ENCODE peak calls at places on chromosomes 2 and 18, in ten cellular contexts. One of them, this sample, is unnamed.
A peak's percentile ranks its signal among the peaks of the same experiment; 100 is the strongest.

GRCh38 chr2:47697000-47697601 is 85.8 kb upstream of the MSH6 start:
- DNase-seq in smooth muscle cell of the brain vasculature: no peak
- DNase-seq in GM12865: peak; percentile 82
- DNase-seq in midbrain: no peak
- DNase-seq in CD8-positive, alpha-beta T cell: no peak
- DNase-seq in NCI-H2029 treated with DMSO at 0.1 percent for 48 hours: no peak
- DNase-seq in NCI-H1092: no peak
- DNase-seq in HCEC 1CT: no peak
- DNase-seq in SJSA1: no peak
- DNase-seq in AG04450: no peak
- DNase-seq in this sample: no peak

GRCh38 chr2:239304533-239305221 is 96.1 kb downstream of the HDAC4 start:
- DNase-seq in smooth muscle cell of the brain vasculature: no peak
- DNase-seq in GM12865: no peak
- DNase-seq in midbrain: no peak
- DNase-seq in CD8-positive, alpha-beta T cell: no peak
- DNase-seq in NCI-H2029 treated with DMSO at 0.1 percent for 48 hours: no peak
- DNase-seq in NCI-H1092: no peak
- DNase-seq in HCEC 1CT: no peak
- DNase-seq in SJSA1: no peak
- DNase-seq in AG04450: no peak
- DNase-seq in this sample: no peak

GRCh38 chr18:13374468-13375301 is 156.1 kb downstream of the LDLRAD4 start:
- DNase-seq in smooth muscle cell of the brain vasculature: no peak
- DNase-seq in GM12865: no peak
- DNase-seq in midbrain: peak; percentile 36
- DNase-seq in CD8-positive, alpha-beta T cell: no peak
- DNase-seq in NCI-H2029 treated with DMSO at 0.1 percent for 48 hours: no peak
- DNase-seq in NCI-H1092: no peak
- DNase-seq in HCEC 1CT: no peak
- DNase-seq in SJSA1: no peak
- DNase-seq in AG04450: no peak
- DNase-seq in this sample: no peak

GRCh38 chr2:122830157-122830556 is 1074.7 kb downstream of the TSN start:
- DNase-seq in smooth muscle cell of the brain vasculature: no peak
- DNase-seq in GM12865: no peak
- DNase-seq in midbrain: no peak
- DNase-seq in CD8-positive, alpha-beta T cell: no peak
- DNase-seq in NCI-H2029 treated with DMSO at 0.1 percent for 48 hours: no peak
- DNase-seq in NCI-H1092: no peak
- DNase-seq in HCEC 1CT: no peak
- DNase-seq in SJSA1: no peak
- DNase-seq in AG04450: no peak
- DNase-seq in this sample: no peak

GRCh38 chr2:206418968-206419367 is 24.4 kb upstream of the ADAM23 start:
- DNase-seq in smooth muscle cell of the brain vasculature: no peak
- DNase-seq in GM12865: no peak
- DNase-seq in midbrain: no peak
- DNase-seq in CD8-positive, alpha-beta T cell: no peak
- DNase-seq in NCI-H2029 treated with DMSO at 0.1 percent for 48 hours: no peak
- DNase-seq in NCI-H1092: no peak
- DNase-seq in HCEC 1CT: no peak
- DNase-seq in SJSA1: no peak
- DNase-seq in AG04450: no peak
- DNase-seq in this sample: no peak

GRCh38 chr2:229409751-229410181 is 138.7 kb upstream of the PID1 start:
- DNase-seq in smooth muscle cell of the brain vasculature: no peak
- DNase-seq in GM12865: no peak
- DNase-seq in midbrain: no peak
- DNase-seq in CD8-positive, alpha-beta T cell: no peak
- DNase-seq in NCI-H2029 treated with DMSO at 0.1 percent for 48 hours: no peak
- DNase-seq in NCI-H1092: no peak
- DNase-seq in HCEC 1CT: peak; percentile 86
- DNase-seq in SJSA1: peak; percentile 3
- DNase-seq in AG04450: no peak
- DNase-seq in this sample: no peak

GRCh38 chr2:71995067-71995665 is 152.5 kb downstream of the CYP26B1 start:
- DNase-seq in smooth muscle cell of the brain vasculature: no peak
- DNase-seq in GM12865: no peak
- DNase-seq in midbrain: peak; percentile 12
- DNase-seq in CD8-positive, alpha-beta T cell: no peak
- DNase-seq in NCI-H2029 treated with DMSO at 0.1 percent for 48 hours: no peak
- DNase-seq in NCI-H1092: peak; percentile 14
- DNase-seq in HCEC 1CT: peak; percentile 37
- DNase-seq in SJSA1: peak; percentile 31
- DNase-seq in AG04450: no peak
- DNase-seq in this sample: peak; percentile 48

GRCh38 chr2:32611366-32611765 is 16.5 kb upstream of the TTC27 start:
- DNase-seq in smooth muscle cell of the brain vasculature: no peak
- DNase-seq in GM12865: no peak
- DNase-seq in midbrain: no peak
- DNase-seq in CD8-positive, alpha-beta T cell: no peak
- DNase-seq in NCI-H2029 treated with DMSO at 0.1 percent for 48 hours: no peak
- DNase-seq in NCI-H1092: no peak
- DNase-seq in HCEC 1CT: no peak
- DNase-seq in SJSA1: no peak
- DNase-seq in AG04450: no peak
- DNase-seq in this sample: no peak

GRCh38 chr2:210663574-210663973 is 107.2 kb downstream of the CPS1 start:
- DNase-seq in smooth muscle cell of the brain vasculature: no peak
- DNase-seq in GM12865: no peak
- DNase-seq in midbrain: peak; percentile 67
- DNase-seq in CD8-positive, alpha-beta T cell: no peak
- DNase-seq in NCI-H2029 treated with DMSO at 0.1 percent for 48 hours: no peak
- DNase-seq in NCI-H1092: no peak
- DNase-seq in HCEC 1CT: peak; percentile 19
- DNase-seq in SJSA1: no peak
- DNase-seq in AG04450: no peak
- DNase-seq in this sample: peak; percentile 45

GRCh38 chr2:101002562-101003277 is 631 bp downstream of the RPL31 start:
- DNase-seq in smooth muscle cell of the brain vasculature: no peak
- DNase-seq in GM12865: peak; percentile 34
- DNase-seq in midbrain: peak; percentile 46
- DNase-seq in CD8-positive, alpha-beta T cell: no peak
- DNase-seq in NCI-H2029 treated with DMSO at 0.1 percent for 48 hours: no peak
- DNase-seq in NCI-H1092: no peak
- DNase-seq in HCEC 1CT: no peak
- DNase-seq in SJSA1: peak; percentile 41
- DNase-seq in AG04450: no peak
- DNase-seq in this sample: peak; percentile 37

GRCh38 chr2:238005528-238005927 is 38.7 kb downstream of the UBE2F start:
- DNase-seq in smooth muscle cell of the brain vasculature: no peak
- DNase-seq in GM12865: no peak
- DNase-seq in midbrain: no peak
- DNase-seq in CD8-positive, alpha-beta T cell: no peak
- DNase-seq in NCI-H2029 treated with DMSO at 0.1 percent for 48 hours: no peak
- DNase-seq in NCI-H1092: no peak
- DNase-seq in HCEC 1CT: no peak
- DNase-seq in SJSA1: no peak
- DNase-seq in AG04450: no peak
- DNase-seq in this sample: no peak

GRCh38 chr2:217125004-217125403 is 265.1 kb upstream of the TNP1 start:
- DNase-seq in smooth muscle cell of the brain vasculature: no peak
- DNase-seq in GM12865: no peak
- DNase-seq in midbrain: no peak
- DNase-seq in CD8-positive, alpha-beta T cell: no peak
- DNase-seq in NCI-H2029 treated with DMSO at 0.1 percent for 48 hours: no peak
- DNase-seq in NCI-H1092: no peak
- DNase-seq in HCEC 1CT: no peak
- DNase-seq in SJSA1: no peak
- DNase-seq in AG04450: no peak
- DNase-seq in this sample: no peak

GRCh38 chr2:170098626-170099312 is 79.2 kb upstream of the MYO3B start:
- DNase-seq in smooth muscle cell of the brain vasculature: no peak
- DNase-seq in GM12865: peak; percentile 4
- DNase-seq in midbrain: no peak
- DNase-seq in CD8-positive, alpha-beta T cell: no peak
- DNase-seq in NCI-H2029 treated with DMSO at 0.1 percent for 48 hours: no peak
- DNase-seq in NCI-H1092: no peak
- DNase-seq in HCEC 1CT: no peak
- DNase-seq in SJSA1: no peak
- DNase-seq in AG04450: peak; percentile 11
- DNase-seq in this sample: no peak

This sample was measured in RKO.